ENCODE peak calls at places on chromosomes 11 and 22, in six cellular contexts. Y, W, U, S, J and R are unnamed samples.

GRCh38 chr22:32617271-32617670 is 142.7 kb downstream of the FBXO7 start:
- DNase-seq in Y (no peak), W (no peak), U (no peak), S (no peak), J (no peak), R (no peak)

GRCh38 chr22:36405671-36406070 is 17.9 kb upstream of the MYH9 start:
- DNase-seq in Y (no peak), W (no peak), U (no peak), S (peak; percentile 36), J (no peak), R (no peak)

GRCh38 chr22:49398115-49398514 is 429.6 kb downstream of the BRD1 start:
- DNase-seq in Y (no peak), W (no peak), U (no peak), S (no peak), J (no peak), R (no peak)

GRCh38 chr11:69860244-69860643 is 41.0 kb upstream of the FGF3 start:
- DNase-seq in Y (no peak), W (no peak), U (no peak), S (no peak), J (no peak), R (no peak)

GRCh38 chr11:86574493-86575207 is 97.8 kb downstream of the ME3 start:
- DNase-seq in Y (no peak), W (no peak), U (no peak), S (no peak), J (no peak), R (no peak)

GRCh38 chr11:45105233-45105992 is 41.0 kb upstream of the PRDM11 start:
- DNase-seq in Y (peak; percentile 87), W (peak; percentile 84), U (peak; percentile 66), S (peak; percentile 77), J (peak; percentile 89), R (peak; percentile 89)

GRCh38 chr11:131656839-131657211 is 286.4 kb downstream of the NTM start:
- DNase-seq in Y (no peak), W (no peak), U (no peak), S (no peak), J (no peak), R (no peak)

GRCh38 chr22:44723801-44724200 is 21.8 kb downstream of the PRR5 start:
- DNase-seq in Y (no peak), W (peak; percentile 39), U (no peak), S (no peak), J (no peak), R (no peak)

GRCh38 chr11:32829680-32830412 is at the start of gene PRRG4:
- DNase-seq in Y (no peak), W (no peak), U (peak; percentile 18), S (peak; percentile 85), J (peak; percentile 67), R (peak; percentile 94)

GRCh38 chr22:25908755-25909154 is 166.8 kb downstream of the MYO18B start:
- DNase-seq in Y (no peak), W (no peak), U (no peak), S (no peak), J (no peak), R (no peak)

GRCh38 chr22:39434243-39434653 is 22.6 kb upstream of the MGAT3 start:
- DNase-seq in Y (no peak), W (no peak), U (no peak), S (no peak), J (no peak), R (peak; percentile 58)

GRCh38 chr11:6855971-6856542 is 6.8 kb upstream of the OR10A2 start:
- DNase-seq in Y (no peak), W (no peak), U (no peak), S (no peak), J (no peak), R (no peak)

GRCh38 chr11:2539761-2540520 is 95.1 kb downstream of the KCNQ1 start:
- DNase-seq in Y (peak; percentile 77), W (no peak), U (peak; percentile 12), S (no peak), J (peak; percentile 55), R (no peak)

GRCh38 chr22:46267431-46268279 is at the start of gene TTC38:
- DNase-seq in Y (peak; percentile 95), W (peak; percentile 87), U (peak; percentile 92), S (peak; percentile 95), J (peak; percentile 96), R (peak; percentile 97)

GRCh38 chr11:122242731-122243130 is 126.7 kb upstream of the BLID start:
- DNase-seq in Y (no peak), W (no peak), U (no peak), S (no peak), J (no peak), R (no peak)

GRCh38 chr11:62832346-62833234 is at the start of gene TEX54:
- DNase-seq in Y (peak; percentile 80), W (no peak), U (peak; percentile 58), S (peak; percentile 32), J (peak; percentile 75), R (peak; percentile 31)

GRCh38 chr11:67999201-67999629 is 4.7 kb downstream of the UNC93B1 start:
- DNase-seq in Y (no peak), W (no peak), U (no peak), S (no peak), J (no peak), R (no peak)

GRCh38 chr11:37613031-37613430 is 1015.0 kb upstream of the RAG2 start:
- DNase-seq in Y (no peak), W (no peak), U (no peak), S (no peak), J (no peak), R (no peak)

GRCh38 chr22:38397189-38398097 is 57.6 kb downstream of the KCNJ4 start:
- DNase-seq in Y (no peak), W (no peak), U (no peak), S (no peak), J (no peak), R (peak; percentile 71)

GRCh38 chr11:76083563-76084451 is 122.5 kb downstream of the WNT11 start:
- DNase-seq in Y (no peak), W (no peak), U (no peak), S (no peak), J (no peak), R (no peak)

GRCh38 chr22:12613199-12613598 is 2914.8 kb upstream of the OR11H1 start:
- DNase-seq in Y (no peak), W (no peak), U (no peak), S (no peak), J (no peak), R (no peak)

GRCh38 chr11:61912991-61913698 is 4.2 kb downstream of the RAB3IL1 start:
- DNase-seq in Y (peak; percentile 65), W (no peak), U (peak; percentile 36), S (no peak), J (peak; percentile 58), R (peak; percentile 19)

GRCh38 chr22:17472886-17473285 is 90.4 kb upstream of the SLC25A18 start:
- DNase-seq in Y (no peak), W (no peak), U (no peak), S (no peak), J (no peak), R (no peak)

GRCh38 chr11:46907606-46908005 is 10.7 kb downstream of the LRP4 start:
- DNase-seq in Y (no peak), W (no peak), U (no peak), S (no peak), J (no peak), R (no peak)

GRCh38 chr22:37896181-37896592 is 9.9 kb upstream of the MICALL1 start:
- DNase-seq in Y (no peak), W (no peak), U (no peak), S (peak; percentile 42), J (no peak), R (peak; percentile 58)

GRCh38 chr11:113314389-113315301 is at the start of gene TTC12:
- DNase-seq in Y (peak; percentile 93), W (peak; percentile 49), U (peak; percentile 96), S (peak; percentile 96), J (peak; percentile 96), R (peak; percentile 95)
- TF ChIP-seq POLR2A in Y (no peak), W (peak; percentile 67), U (peak; percentile 60), S (no peak), J (peak; percentile 13), R (peak; percentile 67)

DNA sequence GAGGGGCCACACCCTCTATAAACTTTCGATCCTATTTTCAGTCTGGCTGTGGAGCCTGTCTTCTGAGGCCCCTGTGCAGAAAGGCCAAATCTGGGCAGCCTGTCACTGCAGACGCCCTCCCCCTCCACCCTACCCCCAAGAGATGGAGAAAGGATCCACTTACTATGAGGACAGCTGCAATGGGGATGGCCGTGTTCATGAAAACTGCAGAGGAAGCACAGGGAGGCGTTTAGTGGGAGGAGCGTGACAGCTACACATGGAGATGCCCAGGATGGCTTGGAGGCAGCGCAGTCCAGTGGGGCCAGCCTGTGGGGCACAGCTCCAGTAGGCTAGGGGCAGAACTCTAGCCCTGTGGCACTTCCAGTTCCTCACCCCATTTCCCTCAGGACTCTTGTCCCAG is 43.6 kb upstream of the KCNJ11 start:
- DNase-seq in Y (no peak), W (no peak), U (no peak), S (no peak), J (no peak), R (peak; percentile 41)
- H3K27ac ChIP-seq in Y (no peak overlapping the region), W (no peak overlapping the region), U (no peak overlapping the region), S (no peak overlapping the region), J (no peak overlapping the region), R (no peak overlapping the region)

GRCh38 chr11:104104201-104104600 is 59.7 kb downstream of the PDGFD start:
- DNase-seq in Y (no peak), W (no peak), U (no peak), S (no peak), J (no peak), R (no peak)

GRCh38 chr11:104105155-104105554 is 58.8 kb downstream of the PDGFD start:
- DNase-seq in Y (no peak), W (no peak), U (no peak), S (no peak), J (no peak), R (no peak)

GRCh38 chr11:104104664-104105063 is 59.3 kb downstream of the PDGFD start:
- DNase-seq in Y (no peak), W (no peak), U (no peak), S (no peak), J (no peak), R (no peak)

DNA sequence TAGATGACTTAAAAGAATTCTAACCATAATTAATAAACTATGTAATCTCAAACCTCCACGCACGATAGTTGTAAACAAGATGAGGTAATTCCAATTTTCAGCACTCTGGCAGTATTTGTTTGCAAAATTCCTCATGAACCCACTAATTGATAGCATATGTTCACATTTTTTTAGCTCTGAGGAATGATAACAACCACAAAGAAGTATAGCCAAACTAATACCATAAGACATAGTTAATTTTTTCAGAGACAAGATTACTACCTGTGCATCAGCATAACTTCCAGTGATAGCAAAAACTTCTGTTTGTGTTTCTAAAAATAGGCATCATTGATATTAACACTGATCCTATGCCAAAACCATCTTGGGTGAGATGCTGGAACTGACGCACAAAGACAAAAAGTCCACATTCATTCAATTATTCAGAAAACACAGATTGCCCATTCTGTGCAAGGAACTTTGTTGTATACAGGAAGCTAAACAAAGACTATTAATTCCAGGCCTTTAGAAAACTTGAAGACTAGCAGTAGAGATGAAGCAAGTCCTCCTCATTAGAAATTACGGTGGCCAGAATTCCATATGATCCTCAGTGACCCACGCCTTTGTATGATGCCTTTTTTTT is 57.7 kb downstream of the PDGFD start:
- DNase-seq in Y (no peak), W (no peak), U (no peak), S (no peak), J (no peak), R (no peak)
- TF ChIP-seq EP300 in Y (no peak), W (no peak), U (no peak), S (no peak), J (no peak), R (no peak)

DNA sequence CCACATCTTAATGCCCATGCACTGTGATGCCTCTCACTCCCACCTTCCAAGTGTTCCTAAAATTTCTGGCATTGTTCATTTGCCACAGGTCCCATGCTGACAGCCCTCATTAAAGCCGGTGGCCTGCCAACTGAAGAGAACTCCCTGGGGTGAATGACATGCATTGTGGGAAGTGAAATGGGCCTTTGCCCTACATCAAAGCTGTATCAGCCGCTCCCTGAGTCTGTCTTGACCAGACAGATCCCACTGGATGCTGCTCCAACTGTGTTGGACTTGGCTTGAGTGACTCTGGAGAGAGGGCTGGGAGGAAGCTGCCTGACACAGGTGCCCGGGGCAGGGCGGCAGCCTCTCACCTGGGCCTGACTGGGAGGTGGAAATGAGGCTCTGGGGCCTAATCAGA is 8.8 kb upstream of the SEC14L4 start:
- DNase-seq in Y (no peak), W (no peak), U (no peak), S (no peak), J (no peak), R (no peak)
- TF ChIP-seq POLR2A in Y (no peak), W (no peak), U (no peak), S (no peak), J (no peak), R (no peak)